ENCODE peak calls at places on chromosome 12, in seven cellular contexts. G is tibial nerve, S is fibroblast of lung, H is OCI-LY7, B is bronchial epithelial cell, V is left ventricle myocardium inferior, F is cardiac muscle cell. Q is an unnamed sample.

GRCh38 chr12:62082448-62082847 is 177.8 kb upstream of the USP15 start:
- DNase-seq in G (no peak), S (no peak), H (no peak), B (no peak), V (no peak), F (no peak), Q (no peak)

GRCh38 chr12:68423175-68423574 is 91.0 kb upstream of the MDM1 start:
- DNase-seq in G (no peak), S (peak; percentile 72), H (no peak), B (no peak), V (no peak), F (no peak), Q (no peak)

GRCh38 chr12:117507547-117507946 is 146.1 kb upstream of the NOS1 start:
- DNase-seq in G (no peak), S (no peak), H (no peak), B (no peak), V (no peak), F (no peak), Q (no peak)

GRCh38 chr12:80188566-80188965 is 89.2 kb downstream of the OTOGL start:
- DNase-seq in G (no peak), S (peak; percentile 8), H (no peak), B (no peak), V (no peak), F (no peak), Q (no peak)

GRCh38 chr12:46944104-46944503 is 118.3 kb upstream of the SLC38A4 start:
- DNase-seq in G (no peak), S (peak; percentile 82), H (no peak), B (peak; percentile 81), V (no peak), F (peak; percentile 24), Q (no peak)

GRCh38 chr12:91846466-91847055 is 299.1 kb downstream of the BTG1 start:
- DNase-seq in G (no peak), S (no peak), H (no peak), B (no peak), V (no peak), F (no peak), Q (no peak)

GRCh38 chr12:9707864-9708808 is 24.8 kb downstream of the CLECL1 start:
- DNase-seq in G (no peak), S (peak; percentile 39), H (peak; percentile 84), B (peak; percentile 51), V (peak; percentile 34), F (peak; percentile 35), Q (peak; percentile 29)

GRCh38 chr12:14567311-14568195 is at the start of gene PLBD1:
- DNase-seq in G (no peak), S (peak; percentile 41), H (peak; percentile 46), B (peak; percentile 11), V (peak; percentile 81), F (peak; percentile 46), Q (peak; percentile 39)

GRCh38 chr12:83954071-83954789 is 958.4 kb downstream of the SLC6A15 start:
- DNase-seq in G (no peak), S (no peak), H (no peak), B (no peak), V (no peak), F (no peak), Q (no peak)

GRCh38 chr12:9115731-9116689 is at the start of gene A2M:
- DNase-seq in G (no peak), S (peak; percentile 1), H (no peak), B (no peak), V (no peak), F (peak; percentile 47), Q (no peak)

GRCh38 chr12:65952737-65953209 is 128.5 kb downstream of the HMGA2 start:
- DNase-seq in G (no peak), S (peak; percentile 65), H (no peak), B (peak; percentile 92), V (no peak), F (no peak), Q (no peak)

GRCh38 chr12:120879102-120879501 is 25.1 kb downstream of the SPPL3 start:
- DNase-seq in G (no peak), S (no peak), H (no peak), B (peak; percentile 44), V (no peak), F (no peak), Q (no peak)

GRCh38 chr12:3348055-3348454 is 142.9 kb upstream of the PRMT8 start:
- DNase-seq in G (no peak), S (no peak), H (no peak), B (no peak), V (no peak), F (no peak), Q (no peak)

GRCh38 chr12:112347521-112347920 is 34.7 kb downstream of the HECTD4 start:
- DNase-seq in G (no peak), S (peak; percentile 93), H (no peak), B (peak; percentile 58), V (no peak), F (peak; percentile 42), Q (no peak)

GRCh38 chr12:68899251-68899771 is 33.7 kb downstream of the CPM start:
- DNase-seq in G (no peak), S (peak; percentile 89), H (no peak), B (peak; percentile 60), V (no peak), F (no peak), Q (no peak)

GRCh38 chr12:69688496-69689427 is 10.3 kb downstream of the BEST3 start:
- DNase-seq in G (no peak), S (peak; percentile 98), H (no peak), B (peak; percentile 94), V (peak; percentile 20), F (peak; percentile 46), Q (no peak)

GRCh38 chr12:81369175-81369574 is 291.3 kb downstream of the ACSS3 start:
- DNase-seq in G (no peak), S (no peak), H (no peak), B (no peak), V (no peak), F (no peak), Q (no peak)

GRCh38 chr12:107684990-107685359 is 624 bp upstream of the PWP1 start:
- DNase-seq in G (no peak), S (peak; percentile 26), H (peak; percentile 32), B (peak; percentile 29), V (no peak), F (no peak), Q (no peak)

GRCh38 chr12:27012982-27013255 is 1.3 kb downstream of the TM7SF3 start:
- DNase-seq in G (no peak), S (no peak), H (no peak), B (peak; percentile 67), V (no peak), F (no peak), Q (no peak)

GRCh38 chr12:27013606-27014084 is 539 bp downstream of the TM7SF3 start:
- DNase-seq in G (no peak), S (peak; percentile 42), H (peak; percentile 56), B (peak; percentile 33), V (no peak), F (peak; percentile 32), Q (no peak)

GRCh38 chr12:27015730-27016076 is 1.5 kb upstream of the TM7SF3 start:
- DNase-seq in G (no peak), S (peak; percentile 34), H (peak; percentile 62), B (peak; percentile 58), V (no peak), F (peak; percentile 28), Q (no peak)

GRCh38 chr12:27014859-27015729 is 910 bp upstream of the TM7SF3 start:
- DNase-seq in G (no peak), S (no peak), H (peak; percentile 9), B (peak; percentile 43), V (no peak), F (no peak), Q (no peak)

GRCh38 chr12:27014085-27014858 is at the start of gene TM7SF3:
- DNase-seq in G (peak; percentile 82), S (peak; percentile 82), H (peak; percentile 97), B (peak; percentile 84), V (peak; percentile 92), F (peak; percentile 95), Q (peak; percentile 87)
- H3K36me3 ChIP-seq in G (no peaks in the 10 kb centered on the region), S (no peaks in the 10 kb centered on the region), H (no peaks in the 10 kb centered on the region), B (no peaks in the 10 kb centered on the region), V (no peaks in the 10 kb centered on the region), F (no peaks in the 10 kb centered on the region), Q (no peaks in the 10 kb centered on the region)

GRCh38 chr12:124448955-124449622 is 118.3 kb downstream of the NCOR2 start:
- DNase-seq in G (no peak), S (no peak), H (no peak), B (no peak), V (no peak), F (no peak), Q (no peak)
- H3K36me3 ChIP-seq in G (no peaks in the 10 kb centered on the region), S (peaks cover 2% of the 10 kb centered on the region), H (peaks cover 4% of the 10 kb centered on the region), B (peaks cover 25% of the 10 kb centered on the region), V (peaks cover 47% of the 10 kb centered on the region), F (peaks cover 7% of the 10 kb centered on the region), Q (peaks cover 4% of the 10 kb centered on the region)

GRCh38 chr12:103783744-103784664 is 57.0 kb downstream of the NT5DC3 start:
- DNase-seq in G (no peak), S (no peak), H (no peak), B (no peak), V (no peak), F (no peak), Q (no peak)

GRCh38 chr12:103782399-103782798 is 58.6 kb downstream of the NT5DC3 start:
- DNase-seq in G (no peak), S (no peak), H (no peak), B (no peak), V (no peak), F (no peak), Q (no peak)

GRCh38 chr12:103780992-103781391 is 60.0 kb downstream of the NT5DC3 start:
- DNase-seq in G (no peak), S (no peak), H (no peak), B (no peak), V (no peak), F (no peak), Q (no peak)

GRCh38 chr12:103785243-103786031 is 55.6 kb downstream of the NT5DC3 start:
- DNase-seq in G (no peak), S (peak; percentile 42), H (no peak), B (no peak), V (no peak), F (no peak), Q (no peak)

DNA sequence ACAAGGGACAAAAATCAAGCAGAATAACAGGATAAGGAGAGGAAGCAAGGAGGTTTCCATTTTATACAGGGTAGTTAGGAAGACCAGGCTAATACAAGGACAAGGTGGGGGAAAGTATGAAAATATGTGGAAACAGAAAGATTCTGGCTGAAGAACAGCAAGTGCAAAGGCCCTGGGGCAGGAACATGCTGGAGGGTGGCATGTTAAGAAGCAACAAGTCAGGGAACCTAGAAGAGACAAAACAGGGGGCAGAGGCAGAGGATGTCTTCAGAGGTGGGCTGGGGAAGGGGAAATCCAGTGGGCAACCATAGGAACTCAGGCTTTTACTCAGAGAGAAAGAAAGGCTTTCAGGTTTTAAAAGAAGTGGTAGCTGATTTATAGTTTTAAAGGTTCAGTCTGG is 54.8 kb downstream of the NT5DC3 start:
- DNase-seq in G (no peak), S (no peak), H (no peak), B (no peak), V (no peak), F (no peak), Q (no peak)
- H3K36me3 ChIP-seq in G (no peaks in the 10 kb centered on the region), S (peaks cover 5% of the 10 kb centered on the region), H (peaks cover 9% of the 10 kb centered on the region), B (no peaks in the 10 kb centered on the region), V (no peaks in the 10 kb centered on the region), F (no peaks in the 10 kb centered on the region), Q (peaks cover 41% of the 10 kb centered on the region)

DNA sequence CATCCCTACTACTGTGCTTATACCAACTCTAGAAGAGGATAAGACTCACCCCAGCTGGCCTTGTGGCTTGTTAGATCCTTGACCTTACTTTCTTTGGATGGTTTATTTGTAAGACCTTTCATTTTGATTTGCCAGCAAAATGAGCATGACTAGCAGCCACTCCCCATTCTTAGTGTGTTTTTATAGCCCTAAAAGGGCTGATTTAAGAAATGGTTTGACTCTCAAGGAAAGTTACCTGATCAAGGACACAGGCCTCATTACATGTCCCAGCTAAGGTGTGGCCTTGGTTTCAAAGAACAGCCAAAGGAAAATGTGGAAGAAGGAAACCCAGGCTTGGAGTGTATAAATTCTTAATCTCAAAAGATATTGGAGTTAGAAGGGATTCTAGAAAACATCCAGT is 41.4 kb downstream of the SLC17A8 start:
- DNase-seq in G (no peak), S (no peak), H (no peak), B (no peak), V (no peak), F (no peak), Q (no peak)
- H3K36me3 ChIP-seq in G (no peaks in the 10 kb centered on the region), S (no peaks in the 10 kb centered on the region), H (no peaks in the 10 kb centered on the region), B (no peaks in the 10 kb centered on the region), V (no peaks in the 10 kb centered on the region), F (no peaks in the 10 kb centered on the region), Q (no peaks in the 10 kb centered on the region)

Q was measured in neuronal stem cell.